ENCODE peak calls at places on chromosomes 2 and 18, in ten cellular contexts. P is non-pigmented ciliary epithelial cell; E is NCI-H510A treated with DMSO at 0.1 percent for 48 hours; B is spleen; Z is NCI-H1092 treated with DMSO at 0.1 percent for 48 hours; Q is T1000; M is neural crest cell; H is immature natural killer cell; C is stimulated activated CD4-positive, alpha-beta T cell treated with anti-CD3 and anti-CD28 coated beads, TNF-alpha, amount 100 ng/mL, for 24 hours; R is H9. U is an unnamed sample.

GRCh38 chr2:138291805-138292204 is 209.8 kb upstream of the SPOPL start:
- DNase-seq in P (no peak), E (no peak), B (no peak), Z (no peak), Q (no peak), M (no peak), H (no peak), C (no peak), R (no peak), U (no peak)

GRCh38 chr18:35331367-35332087 is 12.7 kb downstream of the ZNF24 start:
- DNase-seq in P (no peak), E (no peak), B (no peak), Z (no peak), Q (no peak), M (no peak), H (no peak), C (no peak), R (no peak), U (no peak)

GRCh38 chr2:9780368-9781130 is 62.7 kb upstream of the TAF1B start:
- DNase-seq in P (no peak), E (no peak), B (no peak), Z (no peak), Q (no peak), M (no peak), H (peak), C (no peak), R (no peak), U (peak)

GRCh38 chr2:174963437-174964400 is 41.5 kb downstream of the CHN1 start:
- DNase-seq in P (no peak), E (no peak), B (no peak), Z (no peak), Q (no peak), M (no peak), H (no peak), C (no peak), R (no peak), U (no peak)

GRCh38 chr2:22213237-22213636 is 1089.5 kb downstream of the TDRD15 start:
- DNase-seq in P (no peak), E (no peak), B (no peak), Z (no peak), Q (no peak), M (no peak), H (no peak), C (no peak), R (no peak), U (no peak)

GRCh38 chr2:73759904-73760303 is 20.0 kb downstream of the DUSP11 start:
- DNase-seq in P (no peak), E (no peak), B (no peak), Z (no peak), Q (no peak), M (no peak), H (no peak), C (no peak), R (no peak), U (no peak)

GRCh38 chr18:7812431-7813063 is 245.4 kb downstream of the PTPRM start:
- DNase-seq in P (peak), E (no peak), B (no peak), Z (no peak), Q (no peak), M (no peak), H (no peak), C (no peak), R (no peak), U (no peak)

GRCh38 chr2:36633470-36634092 is 35.6 kb upstream of the FEZ2 start:
- DNase-seq in P (no peak), E (no peak), B (no peak), Z (no peak), Q (no peak), M (no peak), H (no peak), C (no peak), R (no peak), U (no peak)

GRCh38 chr18:59026364-59026763 is 113.3 kb upstream of the SEC11C start:
- DNase-seq in P (no peak), E (no peak), B (no peak), Z (no peak), Q (no peak), M (no peak), H (no peak), C (no peak), R (no peak), U (no peak)

GRCh38 chr18:45562567-45563479 is 52.5 kb upstream of the SLC14A2 start:
- DNase-seq in P (no peak), E (no peak), B (no peak), Z (no peak), Q (no peak), M (no peak), H (no peak), C (no peak), R (no peak), U (peak)

GRCh38 chr18:48073231-48073930 is 142.9 kb upstream of the SMAD2 start:
- DNase-seq in P (no peak), E (no peak), B (peak), Z (no peak), Q (no peak), M (no peak), H (no peak), C (no peak), R (no peak), U (no peak)